ENCODE peak calls at places on chromosomes 5 and 9, in seven cellular contexts. E, L, H, S, D, Q and R are unnamed samples.

GRCh38 chr5:74336286-74336685 is 304.2 kb downstream of the ENC1 start:
- DNase-seq in E (no peak), L (peak; percentile 57), H (no peak), S (no peak), D (no peak), Q (peak; percentile 37), R (no peak)

GRCh38 chr9:96270236-96270635 is 31.7 kb downstream of the HSD17B3 start:
- DNase-seq in E (no peak), L (no peak), H (no peak), S (no peak), D (no peak), Q (no peak), R (peak; percentile 6)

GRCh38 chr5:16992006-16992405 is 55.9 kb upstream of the MYO10 start:
- DNase-seq in E (no peak), L (no peak), H (no peak), S (no peak), D (no peak), Q (no peak), R (no peak)

GRCh38 chr9:99762470-99762869 is 59.2 kb upstream of the NR4A3 start:
- DNase-seq in E (no peak), L (no peak), H (no peak), S (no peak), D (no peak), Q (no peak), R (no peak)

GRCh38 chr5:122170630-122171029 is 41.3 kb downstream of the ZNF474 start:
- DNase-seq in E (no peak), L (peak; percentile 81), H (no peak), S (no peak), D (peak; percentile 53), Q (peak; percentile 40), R (no peak)

GRCh38 chr5:66718374-66718977 is 122.3 kb downstream of the MAST4 start:
- DNase-seq in E (no peak), L (no peak), H (no peak), S (no peak), D (no peak), Q (no peak), R (no peak)

GRCh38 chr5:69001605-69002004 is 92.2 kb upstream of the SLC30A5 start:
- DNase-seq in E (no peak), L (no peak), H (no peak), S (no peak), D (no peak), Q (no peak), R (no peak)

GRCh38 chr9:92763721-92764380 is 782 bp downstream of the BICD2 start:
- DNase-seq in E (no peak), L (peak; percentile 52), H (peak; percentile 83), S (no peak), D (no peak), Q (peak; percentile 84), R (no peak)

GRCh38 chr5:57166250-57166649 is 7.6 kb upstream of the GPBP1 start:
- DNase-seq in E (no peak), L (no peak), H (no peak), S (peak; percentile 12), D (no peak), Q (no peak), R (no peak)

GRCh38 chr9:30075451-30076199 is 2308.8 kb upstream of the ACO1 start:
- DNase-seq in E (no peak), L (no peak), H (no peak), S (peak; percentile 21), D (no peak), Q (no peak), R (no peak)

GRCh38 chr9:130298663-130299279 is 33.2 kb downstream of the HMCN2 start:
- DNase-seq in E (no peak), L (peak; percentile 82), H (peak; percentile 27), S (no peak), D (no peak), Q (peak; percentile 79), R (no peak)

GRCh38 chr9:38029923-38030638 is 38.9 kb downstream of the SHB start:
- DNase-seq in E (no peak), L (no peak), H (no peak), S (no peak), D (no peak), Q (no peak), R (no peak)

GRCh38 chr9:38027714-38028113 is 41.3 kb downstream of the SHB start:
- DNase-seq in E (no peak), L (no peak), H (no peak), S (no peak), D (no peak), Q (no peak), R (no peak)

GRCh38 chr9:38031594-38031993 is 37.4 kb downstream of the SHB start:
- DNase-seq in E (no peak), L (no peak), H (no peak), S (no peak), D (no peak), Q (no peak), R (no peak)

GRCh38 chr9:38032266-38032830 is 36.7 kb downstream of the SHB start:
- DNase-seq in E (peak; percentile 89), L (no peak), H (peak; percentile 89), S (no peak), D (no peak), Q (no peak), R (no peak)

GRCh38 chr9:38030658-38031057 is 38.4 kb downstream of the SHB start:
- DNase-seq in E (no peak), L (no peak), H (no peak), S (no peak), D (no peak), Q (no peak), R (no peak)
- TF ChIP-seq CTCF in E (no peak), L (peak; percentile 37), H (no peak), S (no peak), D (no peak), Q (no peak), R (peak; percentile 6)

GRCh38 chr5:143401253-143401845 is 2.1 kb downstream of the NR3C1 start:
- DNase-seq in E (no peak), L (no peak), H (no peak), S (no peak), D (no peak), Q (peak; percentile 6), R (no peak)

GRCh38 chr5:143398053-143398355 is 5.5 kb downstream of the NR3C1 start:
- DNase-seq in E (no peak), L (no peak), H (no peak), S (no peak), D (no peak), Q (no peak), R (no peak)

GRCh38 chr5:143398451-143399237 is 4.8 kb downstream of the NR3C1 start:
- DNase-seq in E (no peak), L (no peak), H (no peak), S (no peak), D (peak; percentile 29), Q (no peak), R (no peak)

GRCh38 chr5:143400541-143401252 is 2.8 kb downstream of the NR3C1 start:
- DNase-seq in E (no peak), L (no peak), H (no peak), S (peak; percentile 82), D (peak; percentile 45), Q (peak; percentile 24), R (no peak)

DNA sequence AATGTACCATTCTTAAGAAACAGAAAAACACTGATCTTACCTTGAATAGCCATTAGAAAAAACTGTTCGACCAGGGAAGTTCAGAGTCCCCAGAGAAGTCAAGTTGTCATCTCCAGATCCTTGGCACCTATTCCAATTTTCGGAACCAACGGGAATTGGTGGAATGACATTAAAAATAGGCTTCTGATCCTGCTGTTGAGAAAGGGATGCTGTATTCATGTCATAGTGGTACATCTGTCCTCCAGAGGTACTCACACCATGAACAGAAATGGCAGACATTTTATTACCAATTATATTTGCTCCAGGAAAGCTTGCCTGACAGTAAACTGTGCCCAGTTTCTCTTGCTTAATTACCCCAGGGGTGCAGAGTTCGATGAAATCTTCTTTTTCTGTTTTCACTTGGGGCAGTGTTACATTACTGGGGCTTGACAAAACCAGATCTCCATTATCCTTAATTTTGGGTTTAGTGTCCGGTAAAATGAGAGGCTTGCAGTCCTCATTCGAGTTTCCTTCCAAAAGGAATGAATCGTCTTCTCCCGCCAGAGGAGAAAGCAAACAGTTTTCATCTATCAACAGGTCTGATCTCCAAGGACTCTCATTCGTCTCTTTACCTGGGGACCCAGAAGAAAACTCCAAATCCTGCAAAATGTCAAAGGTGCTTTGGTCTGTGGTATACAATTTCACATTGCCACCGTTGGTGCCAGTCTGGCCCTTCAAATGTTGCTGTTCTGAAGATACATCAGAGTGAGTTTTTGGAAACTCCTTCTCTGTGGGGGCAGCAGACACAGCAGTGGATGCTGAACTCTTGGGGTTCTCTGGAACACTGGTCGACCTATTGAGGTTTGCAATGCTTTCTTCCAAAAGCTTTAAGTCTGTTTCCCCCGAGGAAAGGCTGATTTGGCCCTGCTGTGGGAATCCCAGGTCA is 3.6 kb downstream of the NR3C1 start:
- DNase-seq in E (no peak), L (no peak), H (no peak), S (no peak), D (no peak), Q (no peak), R (no peak)
- H3K4me3 ChIP-seq in E (peak overlapping the region; percentile 2), L (peak overlapping the region; percentile 14), H (peak overlapping the region; percentile 91), S (peak overlapping the region; percentile 86), D (no peak overlapping the region), Q (no peak overlapping the region), R (peak overlapping the region; percentile 6)

GRCh38 chr9:83280790-83281189 is 217.8 kb upstream of the RASEF start:
- DNase-seq in E (peak; percentile 20), L (no peak), H (no peak), S (no peak), D (no peak), Q (no peak), R (no peak)
- TF ChIP-seq CTCF in E (no peak), L (no peak), H (no peak), S (no peak), D (no peak), Q (no peak), R (no peak)

DNA sequence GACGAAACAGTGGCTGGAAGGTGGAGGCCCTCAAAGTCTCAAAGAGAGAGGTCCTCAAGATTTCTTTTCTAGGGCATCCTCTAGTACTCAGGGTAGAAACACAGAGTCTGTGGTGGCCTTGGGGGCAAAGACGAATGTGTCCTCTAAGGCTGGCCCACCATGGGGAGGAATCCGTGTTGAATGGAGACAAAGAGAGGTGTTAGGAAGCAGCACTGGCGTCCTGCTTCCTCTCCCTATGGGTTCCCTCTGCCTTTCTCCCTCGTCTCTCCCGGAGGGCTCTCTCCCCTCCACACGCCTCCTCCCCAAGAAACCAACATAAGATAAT is 333.7 kb downstream of the CWC27 start:
- DNase-seq in E (no peak), L (no peak), H (no peak), S (no peak), D (no peak), Q (no peak), R (no peak)
- H3K4me3 ChIP-seq in E (peak overlapping the region; percentile 58), L (peak overlapping the region; percentile 60), H (peak overlapping the region; percentile 69), S (peak overlapping the region; percentile 57), D (no peak overlapping the region), Q (no peak overlapping the region), R (no peak overlapping the region)

GRCh38 chr9:124512806-124513204 is 5.6 kb upstream of the NR5A1 start:
- DNase-seq in E (no peak), L (no peak), H (no peak), S (no peak), D (no peak), Q (no peak), R (no peak)

GRCh38 chr9:124511891-124512805 is 4.9 kb upstream of the NR5A1 start:
- DNase-seq in E (no peak), L (no peak), H (no peak), S (no peak), D (peak; percentile 24), Q (no peak), R (no peak)

GRCh38 chr9:124510650-124511425 is 3.6 kb upstream of the NR5A1 start:
- DNase-seq in E (no peak), L (no peak), H (no peak), S (peak; percentile 31), D (no peak), Q (no peak), R (no peak)

GRCh38 chr9:124513374-124513994 is 6.3 kb upstream of the NR5A1 start:
- DNase-seq in E (no peak), L (no peak), H (no peak), S (no peak), D (no peak), Q (no peak), R (no peak)

GRCh38 chr9:124511426-124511840 is 4.2 kb upstream of the NR5A1 start:
- DNase-seq in E (no peak), L (peak; percentile 70), H (peak; percentile 59), S (no peak), D (no peak), Q (no peak), R (no peak)
- TF ChIP-seq CTCF in E (no peak), L (no peak), H (no peak), S (no peak), D (no peak), Q (peak; percentile 17), R (peak; percentile 5)